ENCODE peak calls at places on chromosomes 6 and 20, in ten cellular contexts. Y is NB4, X is lower leg skin, D is MM.1S, A is lower lobe of right lung, J is tibial nerve, K is IMR-90, Q is AG04450, I is psoas muscle, Z is prostate gland. M is an unnamed sample.

GRCh38 chr6:14430218-14430617 is 312.6 kb downstream of the CD83 start:
- DNase-seq in I (no peak), Y (no peak), Q (no peak), Z (no peak), A (no peak), J (no peak), D (no peak), K (no peak), X (no peak), M (no peak)

GRCh38 chr6:70566751-70567382 is at the start of gene SDHAF4:
- DNase-seq in X (peak; percentile 87), Q (peak; percentile 59), Y (peak; percentile 91), D (peak; percentile 89), J (peak; percentile 86), I (peak; percentile 95), Z (peak; percentile 85), A (peak; percentile 96), K (peak; percentile 76), M (peak; percentile 84)

GRCh38 chr20:3189561-3190131 is 14.8 kb downstream of the DDRGK1 start:
- DNase-seq in A (no peak), J (no peak), Q (no peak), I (no peak), Y (no peak), Z (no peak), K (no peak), D (no peak), X (no peak), M (no peak)

GRCh38 chr6:111987295-111987694 is 66.6 kb upstream of the CCN6 start:
- DNase-seq in I (no peak), Y (no peak), Z (peak; percentile 54), D (no peak), K (peak; percentile 50), X (peak; percentile 53), Q (no peak), J (no peak), A (no peak), M (peak; percentile 54)

GRCh38 chr6:51893356-51893755 is 194.1 kb downstream of the PKHD1 start:
- DNase-seq in Z (no peak), J (no peak), I (no peak), K (no peak), Q (no peak), Y (no peak), D (no peak), A (no peak), X (no peak), M (no peak)

GRCh38 chr6:39791850-39792500 is at the start of gene DAAM2:
- DNase-seq in Y (no peak), Q (no peak), A (peak; percentile 72), I (peak; percentile 74), D (no peak), Z (no peak), J (peak; percentile 70), K (peak; percentile 41), X (peak; percentile 22), M (peak; percentile 19)

GRCh38 chr6:40286027-40286426 is 301.1 kb downstream of the LRFN2 start:
- DNase-seq in D (no peak), J (no peak), A (no peak), Y (no peak), Z (no peak), K (no peak), Q (no peak), I (no peak), X (no peak), M (no peak)

GRCh38 chr6:160767647-160768019 is 65.6 kb downstream of the PLG start:
- DNase-seq in J (no peak), I (no peak), X (no peak), K (no peak), A (no peak), Y (no peak), Q (no peak), D (no peak), Z (no peak), M (no peak)

GRCh38 chr6:912871-913663 is 220.1 kb upstream of the EXOC2 start:
- DNase-seq in Y (peak; percentile 38), Q (peak; percentile 8), Z (peak; percentile 56), X (peak; percentile 25), J (no peak), A (no peak), I (no peak), K (peak; percentile 47), D (peak; percentile 15), M (peak; percentile 50)

GRCh38 chr6:147279423-147279822 is 75.2 kb downstream of the STXBP5 start:
- DNase-seq in Y (no peak), X (no peak), Z (no peak), K (peak; percentile 50), A (no peak), Q (no peak), D (no peak), J (no peak), I (no peak), M (peak; percentile 75)

GRCh38 chr20:6061544-6061943 is 7.7 kb upstream of the LRRN4 start:
- DNase-seq in K (no peak), J (no peak), Z (no peak), A (no peak), X (no peak), I (no peak), Q (no peak), D (no peak), Y (peak; percentile 16), M (no peak)
- H3K4me3 ChIP-seq in K (no peak overlapping the region), J (no peak overlapping the region), Z (no peak overlapping the region), A (no peak overlapping the region), X (no peak overlapping the region), I (no peak overlapping the region), Q (no peak overlapping the region), D (no peak overlapping the region), Y (no peak overlapping the region), M (no peak overlapping the region)

GRCh38 chr20:50746138-50746940 is 15.0 kb downstream of the PARD6B start:
- DNase-seq in Q (no peak), A (no peak), Y (no peak), J (no peak), K (no peak), I (no peak), Z (no peak), X (no peak), D (no peak), M (no peak)

GRCh38 chr20:50747275-50747674 is 15.9 kb downstream of the PARD6B start:
- DNase-seq in A (no peak), X (no peak), Q (no peak), Z (no peak), D (no peak), J (no peak), K (no peak), Y (no peak), I (no peak), M (no peak)

GRCh38 chr20:50743087-50743486 is 11.7 kb downstream of the PARD6B start:
- DNase-seq in X (peak; percentile 7), Y (no peak), J (no peak), Z (no peak), I (no peak), D (no peak), K (no peak), A (no peak), Q (no peak), M (no peak)

GRCh38 chr20:50745634-50746137 is 14.3 kb downstream of the PARD6B start:
- DNase-seq in D (no peak), A (no peak), X (no peak), Y (no peak), J (no peak), I (no peak), Z (no peak), Q (no peak), K (no peak), M (no peak)

DNA sequence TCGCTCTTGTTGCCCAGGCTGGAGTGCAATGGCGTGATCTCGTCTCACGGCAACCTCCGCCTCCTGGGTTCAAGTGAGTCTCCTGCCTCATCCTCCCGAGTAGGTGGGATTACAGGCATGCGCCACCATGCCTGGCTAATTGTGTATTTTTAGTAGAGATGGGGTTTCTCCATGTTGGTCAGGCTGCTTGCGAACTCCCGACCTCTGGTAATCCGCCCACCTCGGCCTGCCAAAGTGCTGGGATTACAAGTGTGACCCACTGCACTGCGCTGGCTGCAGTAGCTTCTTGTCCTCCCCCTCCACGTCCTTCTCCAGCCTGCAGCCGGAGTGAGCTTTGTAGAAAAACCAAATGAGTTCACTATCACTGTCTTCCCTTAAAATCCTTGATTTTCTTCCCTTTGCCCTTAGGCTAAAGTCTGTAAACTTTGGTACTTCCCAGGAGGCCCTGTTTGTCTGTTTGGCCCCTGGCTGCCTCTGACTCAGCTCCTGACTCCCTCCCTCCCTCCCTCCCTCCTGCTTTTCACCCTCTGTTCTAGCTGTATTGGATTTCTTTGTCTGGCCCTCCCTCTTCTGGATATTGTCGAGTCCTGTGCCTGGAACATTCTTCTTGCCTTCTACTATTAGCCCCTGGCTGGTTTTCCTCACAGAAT is 12.9 kb downstream of the PARD6B start:
- DNase-seq in J (no peak), X (peak; percentile 62), Y (peak; percentile 31), I (peak; percentile 67), D (no peak), A (no peak), Z (peak; percentile 67), Q (peak; percentile 74), K (peak; percentile 88), M (peak; percentile 91)
- TF ChIP-seq CTCF in J (peak; percentile 34), X (no peak), Y (no peak), I (peak; percentile 16), D (no peak), A (peak; percentile 13), Z (no peak), Q (peak; percentile 47), K (peak; percentile 75), M (peak; percentile 50)

GRCh38 chr6:153140299-153140698 is 9.2 kb upstream of the RGS17 start:
- DNase-seq in Y (no peak), Z (no peak), X (no peak), K (no peak), J (no peak), D (no peak), I (no peak), Q (no peak), A (no peak), M (no peak)

GRCh38 chr6:153130515-153131036 is 506 bp downstream of the RGS17 start:
- DNase-seq in X (no peak), Z (no peak), K (no peak), J (no peak), I (no peak), D (no peak), Q (no peak), A (no peak), Y (no peak), M (no peak)

GRCh38 chr6:153138930-153139329 is 7.8 kb upstream of the RGS17 start:
- DNase-seq in Z (no peak), J (no peak), I (no peak), A (no peak), D (no peak), Q (no peak), Y (no peak), X (no peak), K (no peak), M (no peak)

GRCh38 chr6:153131037-153131981 is at the start of gene RGS17:
- DNase-seq in Y (no peak), I (peak; percentile 54), A (peak; percentile 59), Z (peak; percentile 38), J (no peak), X (no peak), D (peak; percentile 45), K (peak; percentile 73), Q (peak; percentile 44), M (peak; percentile 72)

GRCh38 chr6:153135681-153136080 is 4.6 kb upstream of the RGS17 start:
- DNase-seq in Z (no peak), X (no peak), Q (no peak), J (no peak), K (no peak), D (no peak), I (no peak), A (no peak), Y (no peak), M (no peak)
- H3K4me3 ChIP-seq in Z (no peak overlapping the region), X (no peak overlapping the region), Q (no peak overlapping the region), J (no peak overlapping the region), K (no peak overlapping the region), D (no peak overlapping the region), I (no peak overlapping the region), A (no peak overlapping the region), Y (no peak overlapping the region), M (no peak overlapping the region)

GRCh38 chr6:139028658-139029469 is at the start of gene ABRACL:
- DNase-seq in Y (peak; percentile 94), Q (peak; percentile 26), Z (peak; percentile 69), I (peak; percentile 56), J (no peak), K (peak; percentile 63), X (peak; percentile 49), D (peak; percentile 69), A (peak; percentile 78), M (peak; percentile 58)
- TF ChIP-seq CTCF in Y (no peak), Q (no peak), Z (no peak), I (no peak), J (no peak), K (no peak), X (no peak), D (no peak), A (no peak), M (no peak)

M was measured in fibroblast of the aortic adventitia.